ENCODE peak calls at places on chromosomes 4 and X, in five cellular contexts. B is endothelial cell, J is glutamatergic neuron, S is psoas muscle, W is kidney epithelial cell. M is an unnamed sample.

GRCh38 chrX:109472939-109473713 is 8.8 kb downstream of the GUCY2F start:
- DNase-seq in B (peak; percentile 33), J (peak; percentile 26), S (no peak), W (peak; percentile 32), M (no peak)

GRCh38 chr4:165656829-165657467 is 216.1 kb upstream of the TLL1 start:
- DNase-seq in B (no peak), J (no peak), S (no peak), W (no peak), M (peak; percentile 46)

GRCh38 chrX:71640002-71640401 is 21.7 kb upstream of the CXCR3 start:
- DNase-seq in B (no peak), J (no peak), S (no peak), W (no peak), M (no peak)

GRCh38 chr4:174228988-174229387 is 54.5 kb downstream of the FBXO8 start:
- DNase-seq in B (no peak), J (no peak), S (no peak), W (no peak), M (no peak)

GRCh38 chr4:111037591-111037990 is 414.7 kb upstream of the PITX2 start:
- DNase-seq in B (no peak), J (no peak), S (no peak), W (no peak), M (no peak)

GRCh38 chrX:41405551-41405950 is 41.6 kb upstream of the NYX start:
- DNase-seq in B (no peak), J (no peak), S (no peak), W (no peak), M (no peak)

GRCh38 chrX:95539041-95539440 is 1145.6 kb upstream of the DIAPH2 start:
- DNase-seq in B (no peak), J (no peak), S (no peak), W (no peak), M (no peak)

GRCh38 chr4:139039044-139039443 is 23.5 kb downstream of the NOCT start:
- DNase-seq in B (no peak), J (no peak), S (no peak), W (no peak), M (no peak)

GRCh38 chrX:7330971-7331746 is 183.2 kb upstream of the PUDP start:
- DNase-seq in B (no peak), J (no peak), S (peak; percentile 32), W (no peak), M (no peak)

GRCh38 chr4:123350191-123350544 is 46.4 kb upstream of the SPRY1 start:
- DNase-seq in B (peak; percentile 8), J (no peak), S (no peak), W (no peak), M (peak; percentile 62)

GRCh38 chrX:13215729-13216128 is 104.1 kb downstream of the ATXN3L start:
- DNase-seq in B (no peak), J (no peak), S (no peak), W (no peak), M (no peak)

GRCh38 chrX:71623714-71624113 is 5.4 kb upstream of the CXCR3 start:
- DNase-seq in B (no peak), J (no peak), S (no peak), W (no peak), M (no peak)